ENCODE peak calls at places on chromosomes 5 and 9, in nine cellular contexts. Q is mesothelial cell of epicardium; N is NCI-H1092 treated with DMSO at 0.1 percent for 48 hours; M is EL; A is NCI-H187; I is caudate nucleus; U is GM19239; K is stimulated activated CD4-positive, alpha-beta T cell treated with anti-CD3 and anti-CD28 coated beads, Interleukin-12 subunit alpha, Interleukin-12 subunit beta, amount 100 ng/mL, for 48 hours; S is AG04449. Y is an unnamed sample.

GRCh38 chr5:100950975-100951374 is 47.9 kb upstream of the ST8SIA4 start:
- DNase-seq in M (no peak), A (no peak), K (no peak), S (no peak), Q (no peak), I (no peak), N (no peak), U (no peak), Y (peak)

GRCh38 chr5:139634541-139634940 is 13.6 kb upstream of the CXXC5 start:
- DNase-seq in Q (no peak), M (no peak), N (no peak), U (no peak), K (no peak), S (no peak), A (no peak), I (no peak), Y (no peak)

GRCh38 chr5:151612689-151613427 is 21.7 kb upstream of the FAT2 start:
- DNase-seq in S (no peak), M (no peak), I (peak), Q (no peak), A (no peak), N (no peak), U (peak), K (peak), Y (no peak)

GRCh38 chr5:178589180-178590140 is 733 bp downstream of the COL23A1 start:
- DNase-seq in K (no peak), I (no peak), S (no peak), Q (peak), A (no peak), U (no peak), N (peak), M (peak), Y (no peak)

GRCh38 chr5:177133845-177134652 is 476 bp downstream of the NSD1 start:
- DNase-seq in I (peak), K (no peak), M (peak), U (peak), A (peak), Q (peak), N (peak), S (no peak), Y (peak)

GRCh38 chr9:109816490-109816889 is 36.5 kb downstream of the PALM2AKAP2 start:
- DNase-seq in I (no peak), N (no peak), U (no peak), M (peak), K (no peak), Q (no peak), A (no peak), S (peak), Y (peak)

GRCh38 chr9:34991833-34992375 is 2.4 kb downstream of the DNAJB5 start:
- DNase-seq in I (peak), A (no peak), U (no peak), K (peak), S (no peak), M (peak), Q (no peak), N (no peak), Y (no peak)

GRCh38 chr5:86684222-86684621 is 66.5 kb downstream of the COX7C start:
- DNase-seq in S (no peak), I (no peak), M (no peak), U (no peak), K (no peak), Q (no peak), A (no peak), N (no peak), Y (peak)

GRCh38 chr9:78236511-78236950 is 656 bp downstream of the CEP78 start:
- DNase-seq in N (no peak), A (no peak), Q (no peak), K (no peak), S (no peak), M (peak), U (peak), I (no peak), Y (no peak)

GRCh38 chr5:96885518-96886338 is 9.4 kb downstream of the ERAP2 start:
- DNase-seq in K (no peak), A (no peak), N (no peak), M (no peak), I (no peak), S (no peak), Q (no peak), U (no peak), Y (peak)

GRCh38 chr9:72363226-72363625 is 1.8 kb downstream of the ZFAND5 start:
- DNase-seq in A (no peak), K (no peak), N (no peak), I (no peak), M (no peak), S (no peak), U (no peak), Q (no peak), Y (peak)

GRCh38 chr9:113963017-113963620 is 87.0 kb downstream of the ZNF618 start:
- DNase-seq in I (no peak), S (no peak), A (no peak), Q (no peak), M (peak), N (peak), K (peak), U (peak), Y (peak)

GRCh38 chr9:79263666-79264460 is 307.9 kb upstream of the TLE4 start:
- DNase-seq in U (no peak), S (peak), Q (no peak), M (peak), N (peak), A (no peak), I (no peak), K (no peak), Y (no peak)

GRCh38 chr5:893137-893506 is 438 bp downstream of the TRIP13 start:
- DNase-seq in S (no peak), I (no peak), U (no peak), M (no peak), K (no peak), N (no peak), Q (no peak), A (no peak), Y (no peak)

GRCh38 chr9:110126457-110126856 is 81.5 kb downstream of the C9orf152 start:
- DNase-seq in U (no peak), S (no peak), M (no peak), Q (no peak), I (no peak), A (no peak), K (no peak), N (no peak), Y (peak)

GRCh38 chr9:92642041-92642451 is 27.9 kb downstream of the IPPK start:
- DNase-seq in M (no peak), N (no peak), I (no peak), Q (no peak), U (no peak), S (no peak), A (no peak), K (no peak), Y (no peak)

GRCh38 chr5:167725741-167726140 is 565.7 kb upstream of the WWC1 start:
- DNase-seq in K (no peak), Q (no peak), U (no peak), S (no peak), N (no peak), A (no peak), M (no peak), I (no peak), Y (no peak)

GRCh38 chr9:98993570-98993945 is 49.9 kb downstream of the COL15A1 start:
- DNase-seq in U (no peak), Q (no peak), A (no peak), K (peak), M (no peak), S (no peak), I (no peak), N (no peak), Y (no peak)

Y was measured in SK-MEL-5.